ENCODE peak calls at places on chromosomes 1 and 21, in five cellular contexts. O is WERI-Rb-1; Q is DMS153; A is endodermal cell; N is activated CD8-positive, alpha-beta memory T cell treated with anti-CD3 and anti-CD28 coated beads for 4 hours. I is an unnamed sample.
A peak's percentile ranks its signal among the peaks of the same experiment; 100 is the strongest.

GRCh38 chr21:44337941-44338895 is 972 bp downstream of the CFAP410 start:
- DNase-seq in O (peak; percentile 82), Q (peak; percentile 65), A (peak; percentile 90), N (no peak), I (peak; percentile 35)

GRCh38 chr1:94971491-94971924 is 44.6 kb upstream of the CNN3 start:
- DNase-seq in O (no peak), Q (no peak), A (no peak), N (no peak), I (peak; percentile 75)

GRCh38 chr1:157153743-157154142 is 15.5 kb upstream of the ETV3 start:
- DNase-seq in O (peak; percentile 64), Q (no peak), A (peak; percentile 44), N (no peak), I (no peak)

GRCh38 chr1:27830621-27831424 is at the start of gene PPP1R8:
- DNase-seq in O (peak; percentile 95), Q (peak; percentile 97), A (peak; percentile 97), N (peak; percentile 76), I (peak; percentile 97)

GRCh38 chr1:59446257-59446901 is 149.5 kb downstream of the FGGY start:
- DNase-seq in O (no peak), Q (no peak), A (no peak), N (no peak), I (no peak)

GRCh38 chr21:19523731-19524130 is 1120.1 kb upstream of the TMPRSS15 start:
- DNase-seq in O (no peak), Q (no peak), A (no peak), N (no peak), I (no peak)

GRCh38 chr1:190250368-190250767 is 227.3 kb downstream of the BRINP3 start:
- DNase-seq in O (no peak), Q (no peak), A (no peak), N (no peak), I (no peak)

GRCh38 chr1:162899422-162900168 is 38.6 kb upstream of the CCDC190 start:
- DNase-seq in O (no peak), Q (no peak), A (no peak), N (no peak), I (no peak)

GRCh38 chr1:224722838-224723237 is 106.7 kb downstream of the CNIH3 start:
- DNase-seq in O (no peak), Q (no peak), A (no peak), N (no peak), I (no peak)

GRCh38 chr1:32893198-32894018 is 7.1 kb downstream of the HPCA start:
- DNase-seq in O (peak; percentile 94), Q (peak; percentile 58), A (peak; percentile 85), N (no peak), I (no peak)

GRCh38 chr1:51115714-51116404 is 13.8 kb downstream of the C1orf185 start:
- DNase-seq in O (no peak), Q (no peak), A (no peak), N (no peak), I (no peak)

GRCh38 chr1:975896-976683 is 5.8 kb downstream of the PERM1 start:
- DNase-seq in O (peak; percentile 53), Q (peak; percentile 72), A (peak; percentile 96), N (no peak), I (peak; percentile 77)

GRCh38 chr1:42982641-42983040 is 24.0 kb upstream of the SLC2A1 start:
- DNase-seq in O (no peak), Q (no peak), A (no peak), N (no peak), I (no peak)

GRCh38 chr1:6825828-6826227 is 40.6 kb downstream of the CAMTA1 start:
- DNase-seq in O (no peak), Q (no peak), A (no peak), N (no peak), I (no peak)

GRCh38 chr1:157784801-157785200 is 7.9 kb upstream of the FCRL2 start:
- DNase-seq in O (no peak), Q (no peak), A (no peak), N (no peak), I (no peak)

GRCh38 chr1:17564458-17565393 is 25.2 kb downstream of the ARHGEF10L start:
- DNase-seq in O (peak; percentile 38), Q (peak; percentile 53), A (peak; percentile 72), N (no peak), I (no peak)

GRCh38 chr1:242432491-242433095 is 91.9 kb downstream of the PLD5 start:
- DNase-seq in O (peak; percentile 43), Q (no peak), A (no peak), N (no peak), I (no peak)

GRCh38 chr21:16419188-16419874 is 689.5 kb downstream of the USP25 start:
- DNase-seq in O (no peak), Q (peak; percentile 74), A (no peak), N (no peak), I (no peak)

GRCh38 chr21:45379901-45380330 is 25.0 kb upstream of the COL18A1 start:
- DNase-seq in O (no peak), Q (no peak), A (peak; percentile 36), N (no peak), I (no peak)

GRCh38 chr1:192766009-192766625 is 42.7 kb upstream of the RGS2 start:
- DNase-seq in O (no peak), Q (no peak), A (no peak), N (no peak), I (no peak)

GRCh38 chr21:32756096-32756495 is 15.5 kb downstream of the PAXBP1 start:
- DNase-seq in O (no peak), Q (no peak), A (no peak), N (no peak), I (peak; percentile 15)

GRCh38 chr1:179228783-179229213 is 679 bp downstream of the ABL2 start:
- DNase-seq in O (peak; percentile 91), Q (no peak), A (peak; percentile 85), N (peak; percentile 4), I (no peak)

GRCh38 chr1:29524285-29525065 is 288.2 kb downstream of the PTPRU start:
- DNase-seq in O (no peak), Q (no peak), A (peak; percentile 33), N (no peak), I (no peak)

GRCh38 chr21:20999567-21000169 is 1.5 kb downstream of the NCAM2 start:
- DNase-seq in O (peak; percentile 43), Q (no peak), A (peak; percentile 79), N (no peak), I (peak; percentile 34)

GRCh38 chr1:29974345-29974744 is 738.0 kb downstream of the PTPRU start:
- DNase-seq in O (no peak), Q (no peak), A (peak; percentile 76), N (no peak), I (peak; percentile 51)

GRCh38 chr1:116769050-116769449 is 14.8 kb downstream of the CD2 start:
- DNase-seq in O (no peak), Q (no peak), A (no peak), N (no peak), I (no peak)

GRCh38 chr1:197775282-197776262 is at the start of gene DENND1B:
- DNase-seq in O (peak; percentile 98), Q (peak; percentile 40), A (peak; percentile 95), N (peak; percentile 63), I (peak; percentile 78)

I was measured in trophoblast cell.